ENCODE peak calls at places on chromosome 22, in five cellular contexts. One of them, this sample, is unnamed.

GRCh38 chr22:27183474-27183873 is 526.1 kb downstream of the MIAT start:
- DNase-seq in suprapubic skin: peak
- DNase-seq in A549: no peak
- DNase-seq in ovary: no peak
- DNase-seq in pancreas: no peak
- DNase-seq in this sample: no peak

GRCh38 chr22:40491990-40492631 is 121.7 kb downstream of the SGSM3 start:
- DNase-seq in suprapubic skin: no peak
- DNase-seq in A549: no peak
- DNase-seq in ovary: no peak
- DNase-seq in pancreas: no peak
- DNase-seq in this sample: no peak

GRCh38 chr22:45511847-45512261 is 9.2 kb downstream of the FBLN1 start:
- DNase-seq in suprapubic skin: no peak
- DNase-seq in A549: no peak
- DNase-seq in ovary: peak
- DNase-seq in pancreas: no peak
- DNase-seq in this sample: no peak

GRCh38 chr22:30968015-30968923 is at the start of gene MORC2:
- DNase-seq in suprapubic skin: peak
- DNase-seq in A549: peak
- DNase-seq in ovary: no peak
- DNase-seq in pancreas: peak
- DNase-seq in this sample: peak

GRCh38 chr22:19429950-19430889 is 1.3 kb downstream of the HIRA start:
- DNase-seq in suprapubic skin: no peak
- DNase-seq in A549: no peak
- DNase-seq in ovary: no peak
- DNase-seq in pancreas: peak
- DNase-seq in this sample: peak

GRCh38 chr22:21941921-21942320 is 10.7 kb downstream of the PPM1F start:
- DNase-seq in suprapubic skin: no peak
- DNase-seq in A549: no peak
- DNase-seq in ovary: no peak
- DNase-seq in pancreas: no peak
- DNase-seq in this sample: no peak

GRCh38 chr22:39176067-39176621 is 23.7 kb upstream of the CBX7 start:
- DNase-seq in suprapubic skin: peak
- DNase-seq in A549: no peak
- DNase-seq in ovary: peak
- DNase-seq in pancreas: peak
- DNase-seq in this sample: peak

GRCh38 chr22:26429458-26430238 is 588 bp downstream of the ASPHD2 start:
- DNase-seq in suprapubic skin: no peak
- DNase-seq in A549: no peak
- DNase-seq in ovary: no peak
- DNase-seq in pancreas: no peak
- DNase-seq in this sample: no peak

DNA sequence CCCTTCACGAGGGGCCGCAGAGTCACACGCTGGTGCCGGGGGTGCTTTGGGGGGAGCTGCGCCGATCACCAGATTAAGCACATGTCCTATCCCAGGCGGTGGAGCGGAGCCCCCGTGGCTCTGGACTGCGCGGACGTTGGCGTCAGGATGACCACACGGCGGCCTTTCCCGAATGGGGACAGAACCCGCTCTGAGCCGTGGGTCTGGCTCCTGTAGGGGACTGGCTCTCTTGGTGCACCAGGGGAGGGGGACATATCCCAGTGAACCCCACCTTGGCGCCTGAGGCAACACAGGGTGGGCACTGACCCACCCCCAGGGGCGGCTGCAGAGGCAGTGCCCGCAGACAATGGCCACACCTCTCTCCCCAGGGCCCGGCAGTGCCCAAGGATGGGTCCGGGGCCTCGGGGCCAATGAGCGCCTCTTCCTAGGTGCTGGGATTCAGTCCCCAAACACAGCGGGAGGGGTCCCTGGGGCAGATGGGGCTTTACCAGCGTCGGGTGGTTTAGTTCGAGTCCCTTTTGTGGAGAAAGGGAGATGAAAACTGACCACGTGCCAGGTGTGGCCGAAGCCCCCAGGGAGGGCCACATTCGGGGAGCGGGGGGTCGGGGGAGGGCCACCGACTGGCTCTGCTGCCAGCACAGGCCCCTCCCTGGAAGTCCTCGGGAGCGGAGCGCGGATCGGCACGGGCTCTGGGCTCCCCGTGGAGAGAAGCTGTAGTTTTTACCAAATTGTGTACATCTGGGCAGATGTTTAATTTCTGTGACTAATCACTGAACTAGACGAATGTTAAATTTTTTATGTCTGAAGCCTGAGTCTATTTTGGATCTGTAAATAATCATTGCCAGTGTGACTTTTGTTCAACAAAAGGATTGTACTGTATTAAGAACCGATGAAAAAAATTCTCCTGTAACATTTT is 58.9 kb downstream of the GRAMD4 start:
- DNase-seq in suprapubic skin: no peak
- DNase-seq in A549: no peak
- DNase-seq in ovary: no peak
- DNase-seq in pancreas: no peak
- DNase-seq in this sample: no peak
- H3K27ac ChIP-seq in suprapubic skin: peak
- H3K27ac ChIP-seq in A549: no peak
- H3K27ac ChIP-seq in ovary: no peak
- H3K27ac ChIP-seq in pancreas: no peak
- H3K27ac ChIP-seq in this sample: no peak

GRCh38 chr22:37284126-37284806 is 2.0 kb downstream of the CYTH4 start:
- DNase-seq in suprapubic skin: no peak
- DNase-seq in A549: no peak
- DNase-seq in ovary: no peak
- DNase-seq in pancreas: no peak
- DNase-seq in this sample: no peak

GRCh38 chr22:37284807-37285355 is 2.6 kb downstream of the CYTH4 start:
- DNase-seq in suprapubic skin: no peak
- DNase-seq in A549: no peak
- DNase-seq in ovary: no peak
- DNase-seq in pancreas: no peak
- DNase-seq in this sample: no peak

GRCh38 chr22:37281646-37282384 is 493 bp upstream of the CYTH4 start:
- DNase-seq in suprapubic skin: no peak
- DNase-seq in A549: no peak
- DNase-seq in ovary: no peak
- DNase-seq in pancreas: no peak
- DNase-seq in this sample: no peak

GRCh38 chr22:37282385-37282677 is at the start of gene CYTH4:
- DNase-seq in suprapubic skin: no peak
- DNase-seq in A549: no peak
- DNase-seq in ovary: no peak
- DNase-seq in pancreas: no peak
- DNase-seq in this sample: peak

GRCh38 chr22:37283393-37283937 is 1.2 kb downstream of the CYTH4 start:
- DNase-seq in suprapubic skin: no peak
- DNase-seq in A549: no peak
- DNase-seq in ovary: no peak
- DNase-seq in pancreas: no peak
- DNase-seq in this sample: no peak
- TF ChIP-seq CTCF in suprapubic skin: no peak
- TF ChIP-seq CTCF in A549: no peak
- TF ChIP-seq CTCF in ovary: no peak
- TF ChIP-seq CTCF in pancreas: no peak
- TF ChIP-seq CTCF in this sample: no peak

GRCh38 chr22:46590334-46590733 is 29.9 kb upstream of the GRAMD4 start:
- DNase-seq in suprapubic skin: no peak
- DNase-seq in A549: no peak
- DNase-seq in ovary: no peak
- DNase-seq in pancreas: no peak
- DNase-seq in this sample: no peak
- H3K27ac ChIP-seq in suprapubic skin: no peak
- H3K27ac ChIP-seq in A549: no peak
- H3K27ac ChIP-seq in ovary: no peak
- H3K27ac ChIP-seq in pancreas: no peak
- H3K27ac ChIP-seq in this sample: no peak

GRCh38 chr22:35657571-35658312 is 9.5 kb downstream of the APOL6 start:
- DNase-seq in suprapubic skin: no peak
- DNase-seq in A549: no peak
- DNase-seq in ovary: no peak
- DNase-seq in pancreas: no peak
- DNase-seq in this sample: no peak
- TF ChIP-seq CTCF in suprapubic skin: no peak
- TF ChIP-seq CTCF in A549: no peak
- TF ChIP-seq CTCF in ovary: no peak
- TF ChIP-seq CTCF in pancreas: no peak
- TF ChIP-seq CTCF in this sample: no peak

GRCh38 chr22:25105817-25106650 is 93.6 kb upstream of the CRYBB3 start:
- DNase-seq in suprapubic skin: no peak
- DNase-seq in A549: no peak
- DNase-seq in ovary: no peak
- DNase-seq in pancreas: no peak
- DNase-seq in this sample: no peak

GRCh38 chr22:25100972-25101371 is 98.7 kb upstream of the CRYBB3 start:
- DNase-seq in suprapubic skin: no peak
- DNase-seq in A549: no peak
- DNase-seq in ovary: no peak
- DNase-seq in pancreas: no peak
- DNase-seq in this sample: no peak

GRCh38 chr22:25102722-25103121 is 96.9 kb upstream of the CRYBB3 start:
- DNase-seq in suprapubic skin: no peak
- DNase-seq in A549: no peak
- DNase-seq in ovary: no peak
- DNase-seq in pancreas: no peak
- DNase-seq in this sample: no peak

GRCh38 chr22:25101986-25102385 is 97.7 kb upstream of the CRYBB3 start:
- DNase-seq in suprapubic skin: no peak
- DNase-seq in A549: no peak
- DNase-seq in ovary: no peak
- DNase-seq in pancreas: no peak
- DNase-seq in this sample: no peak

GRCh38 chr22:25104367-25104766 is 95.3 kb upstream of the CRYBB3 start:
- DNase-seq in suprapubic skin: no peak
- DNase-seq in A549: no peak
- DNase-seq in ovary: no peak
- DNase-seq in pancreas: no peak
- DNase-seq in this sample: no peak
- H3K27ac ChIP-seq in suprapubic skin: no peak
- H3K27ac ChIP-seq in A549: no peak
- H3K27ac ChIP-seq in ovary: no peak
- H3K27ac ChIP-seq in pancreas: no peak
- H3K27ac ChIP-seq in this sample: peak

GRCh38 chr22:43953988-43954771 is 1.1 kb upstream of the SAMM50 start:
- DNase-seq in suprapubic skin: no peak
- DNase-seq in A549: no peak
- DNase-seq in ovary: no peak
- DNase-seq in pancreas: no peak
- DNase-seq in this sample: no peak

GRCh38 chr22:43955883-43956286 is 643 bp downstream of the SAMM50 start:
- DNase-seq in suprapubic skin: no peak
- DNase-seq in A549: no peak
- DNase-seq in ovary: no peak
- DNase-seq in pancreas: no peak
- DNase-seq in this sample: no peak

GRCh38 chr22:43956383-43956782 is 1.1 kb downstream of the SAMM50 start:
- DNase-seq in suprapubic skin: no peak
- DNase-seq in A549: no peak
- DNase-seq in ovary: no peak
- DNase-seq in pancreas: no peak
- DNase-seq in this sample: no peak

GRCh38 chr22:43956805-43957463 is 1.7 kb downstream of the SAMM50 start:
- DNase-seq in suprapubic skin: no peak
- DNase-seq in A549: no peak
- DNase-seq in ovary: no peak
- DNase-seq in pancreas: no peak
- DNase-seq in this sample: no peak

DNA sequence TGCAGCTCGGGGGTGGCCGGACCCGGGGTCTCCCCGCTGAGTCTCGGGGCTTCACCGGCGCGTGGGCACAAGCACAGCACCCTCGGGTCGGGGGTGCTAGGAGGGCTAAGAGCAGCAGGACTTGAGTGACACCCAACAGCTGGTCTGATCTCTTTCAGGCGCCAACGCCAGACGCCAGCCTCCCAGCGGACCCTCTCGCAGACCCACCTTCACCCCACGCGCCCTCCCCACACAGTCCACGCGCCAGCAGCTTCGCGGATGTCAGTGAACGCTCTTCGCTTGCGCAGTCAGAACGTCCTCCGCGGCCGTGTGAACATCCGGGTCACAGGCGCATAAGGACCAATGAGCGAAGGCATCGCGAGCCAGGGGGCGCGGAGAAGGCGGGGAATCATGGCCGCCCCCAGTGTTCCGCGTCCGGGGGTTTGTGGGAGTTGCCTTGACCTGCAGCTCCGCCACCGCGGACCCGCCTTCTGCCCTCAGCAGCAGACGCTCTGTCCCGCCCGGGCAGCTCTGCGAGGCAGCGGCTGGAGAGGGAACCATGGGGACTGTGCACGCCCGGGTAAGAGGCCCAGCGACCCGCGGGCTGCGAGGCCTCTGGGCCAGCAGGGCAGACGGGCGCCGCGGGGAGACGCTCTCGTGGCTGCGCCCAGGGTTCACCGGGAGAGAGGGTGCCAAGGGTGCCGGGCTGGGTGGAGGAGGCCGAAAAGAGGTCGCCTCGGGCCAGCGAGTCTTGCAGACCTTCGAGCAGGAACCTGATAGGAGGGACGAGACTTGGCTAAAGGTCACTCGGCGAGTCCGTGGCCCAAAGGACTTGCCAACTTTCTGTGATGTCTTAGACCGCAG is at the start of gene SAMM50:
- DNase-seq in suprapubic skin: peak
- DNase-seq in A549: peak
- DNase-seq in ovary: peak
- DNase-seq in pancreas: peak
- DNase-seq in this sample: peak
- TF ChIP-seq CTCF in suprapubic skin: no peak
- TF ChIP-seq CTCF in A549: no peak
- TF ChIP-seq CTCF in ovary: no peak
- TF ChIP-seq CTCF in pancreas: no peak
- TF ChIP-seq CTCF in this sample: peak

DNA sequence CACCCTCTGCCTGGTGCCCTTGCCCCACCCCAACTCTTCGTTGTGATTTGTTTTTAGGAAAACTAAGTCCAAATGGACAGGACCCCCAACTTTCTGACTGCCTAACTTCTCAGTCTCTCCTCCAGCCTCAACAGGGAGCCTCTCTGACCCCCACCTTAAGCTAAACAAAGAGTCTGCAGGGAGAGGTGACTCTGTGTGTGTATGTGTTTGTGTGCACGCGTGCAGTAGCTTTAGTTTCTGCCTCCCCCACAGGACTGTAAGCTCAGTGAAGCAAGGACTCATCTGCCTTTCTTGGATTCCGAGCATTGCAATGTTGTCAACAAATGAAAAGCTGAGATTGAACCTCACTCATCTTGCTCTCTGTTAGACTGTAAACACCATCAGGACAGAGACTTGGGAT is 7.9 kb downstream of the SNAP29 start:
- DNase-seq in suprapubic skin: no peak
- DNase-seq in A549: no peak
- DNase-seq in ovary: no peak
- DNase-seq in pancreas: no peak
- DNase-seq in this sample: no peak
- H3K27ac ChIP-seq in suprapubic skin: peak
- H3K27ac ChIP-seq in A549: no peak
- H3K27ac ChIP-seq in ovary: peak
- H3K27ac ChIP-seq in pancreas: peak
- H3K27ac ChIP-seq in this sample: no peak

This sample was measured in RWPE1.